ENCODE peak calls at places on chromosomes 16 and 17, in ten cellular contexts. K, Z, S, W, E, B, A, Y, P and Q are unnamed samples.

GRCh38 chr17:58032691-58033415 is 25.8 kb upstream of the SRSF1 start:
- DNase-seq in K (no peak), Z (no peak), S (no peak), W (no peak), E (no peak), B (no peak), A (no peak), Y (no peak), P (no peak), Q (no peak)

GRCh38 chr17:77654861-77655260 is 303.6 kb upstream of the TNRC6C start:
- DNase-seq in K (no peak), Z (no peak), S (no peak), W (no peak), E (no peak), B (no peak), A (no peak), Y (no peak), P (no peak), Q (no peak)

GRCh38 chr16:70632273-70632672 is 14.1 kb upstream of the IL34 start:
- DNase-seq in K (no peak), Z (no peak), S (no peak), W (no peak), E (no peak), B (no peak), A (no peak), Y (no peak), P (no peak), Q (no peak)

GRCh38 chr17:807146-808002 is 25.2 kb downstream of the MRM3 start:
- DNase-seq in K (no peak), Z (no peak), S (no peak), W (no peak), E (no peak), B (no peak), A (no peak), Y (no peak), P (no peak), Q (no peak)

GRCh38 chr17:19321481-19322128 is 40.9 kb downstream of the B9D1 start:
- DNase-seq in K (no peak), Z (no peak), S (no peak), W (no peak), E (no peak), B (no peak), A (no peak), Y (no peak), P (no peak), Q (no peak)

GRCh38 chr16:57098188-57098841 is 5.9 kb downstream of the CPNE2 start:
- DNase-seq in K (no peak), Z (no peak), S (no peak), W (no peak), E (no peak), B (no peak), A (no peak), Y (no peak), P (no peak), Q (no peak)

GRCh38 chr17:70848785-70849184 is 679.5 kb downstream of the KCNJ2 start:
- DNase-seq in K (no peak), Z (no peak), S (peak), W (peak), E (no peak), B (peak), A (no peak), Y (peak), P (no peak), Q (no peak)

GRCh38 chr17:33115351-33115750 is 123.7 kb downstream of the SPACA3 start:
- DNase-seq in K (no peak), Z (no peak), S (no peak), W (no peak), E (no peak), B (no peak), A (no peak), Y (no peak), P (no peak), Q (no peak)

GRCh38 chr17:80263253-80264047 is 2.8 kb downstream of the RNF213 start:
- DNase-seq in K (peak), Z (no peak), S (peak), W (no peak), E (no peak), B (peak), A (no peak), Y (peak), P (peak), Q (peak)

GRCh38 chr16:50253511-50253903 is 12.8 kb upstream of the ADCY7 start:
- DNase-seq in K (no peak), Z (no peak), S (no peak), W (no peak), E (no peak), B (no peak), A (no peak), Y (no peak), P (no peak), Q (no peak)

GRCh38 chr16:19396555-19397011 is 21.1 kb upstream of the TMC5 start:
- DNase-seq in K (no peak), Z (no peak), S (no peak), W (no peak), E (no peak), B (no peak), A (no peak), Y (no peak), P (peak), Q (no peak)

GRCh38 chr16:68447721-68448359 is 468 bp downstream of the SMPD3 start:
- DNase-seq in K (no peak), Z (no peak), S (no peak), W (no peak), E (no peak), B (no peak), A (no peak), Y (no peak), P (no peak), Q (no peak)

GRCh38 chr16:56515665-56516064 is 4.2 kb downstream of the BBS2 start:
- DNase-seq in K (no peak), Z (no peak), S (no peak), W (no peak), E (no peak), B (no peak), A (no peak), Y (no peak), P (no peak), Q (no peak)

GRCh38 chr17:19421926-19422325 is 10.9 kb downstream of the RNF112 start:
- DNase-seq in K (no peak), Z (no peak), S (no peak), W (no peak), E (no peak), B (no peak), A (no peak), Y (no peak), P (no peak), Q (peak)